ENCODE peak calls at places on chromosome 5, in eight cellular contexts. J, Z, N, Y, W, U, L and E are unnamed samples.

GRCh38 chr5:84494453-84494852 is 109.8 kb upstream of the EDIL3 start:
- DNase-seq in J (peak; percentile 95), Z (no peak), N (no peak), Y (no peak), W (no peak), U (no peak), L (no peak), E (no peak)

GRCh38 chr5:119386945-119387344 is 31.1 kb downstream of the TNFAIP8 start:
- DNase-seq in J (peak; percentile 46), Z (no peak), N (peak; percentile 61), Y (no peak), W (no peak), U (peak; percentile 48), L (peak; percentile 35), E (no peak)

GRCh38 chr5:41048986-41049385 is 22.2 kb downstream of the MROH2B start:
- DNase-seq in J (no peak), Z (no peak), N (no peak), Y (no peak), W (no peak), U (no peak), L (no peak), E (no peak)

GRCh38 chr5:57317341-57317740 is 143.5 kb downstream of the GPBP1 start:
- DNase-seq in J (no peak), Z (no peak), N (no peak), Y (no peak), W (no peak), U (no peak), L (no peak), E (no peak)

GRCh38 chr5:171299228-171299627 is 9.8 kb upstream of the TLX3 start:
- DNase-seq in J (no peak), Z (no peak), N (no peak), Y (no peak), W (no peak), U (no peak), L (no peak), E (no peak)

GRCh38 chr5:172648755-172649154 is 7.7 kb downstream of the NEURL1B start:
- DNase-seq in J (no peak), Z (no peak), N (no peak), Y (no peak), W (no peak), U (no peak), L (no peak), E (no peak)

GRCh38 chr5:55072668-55073067 is 29.8 kb upstream of the GZMA start:
- DNase-seq in J (no peak), Z (no peak), N (no peak), Y (no peak), W (no peak), U (no peak), L (no peak), E (no peak)

GRCh38 chr5:178230879-178231735 is 1.5 kb downstream of the PHYKPL start:
- DNase-seq in J (peak; percentile 51), Z (peak; percentile 87), N (peak; percentile 51), Y (no peak), W (peak; percentile 94), U (peak; percentile 48), L (no peak), E (peak; percentile 26)

GRCh38 chr5:142782976-142783539 is 12.9 kb downstream of the ARHGAP26 start:
- DNase-seq in J (no peak), Z (no peak), N (peak; percentile 81), Y (no peak), W (peak; percentile 69), U (no peak), L (no peak), E (peak; percentile 72)

GRCh38 chr5:6448141-6448491 is 543 bp upstream of the UBE2QL1 start:
- DNase-seq in J (no peak), Z (no peak), N (no peak), Y (no peak), W (no peak), U (no peak), L (no peak), E (no peak)

GRCh38 chr5:17069995-17070405 is 133.9 kb upstream of the MYO10 start:
- DNase-seq in J (no peak), Z (no peak), N (no peak), Y (no peak), W (no peak), U (no peak), L (no peak), E (no peak)

GRCh38 chr5:102107865-102108264 is 188.2 kb downstream of the SLCO4C1 start:
- DNase-seq in J (no peak), Z (no peak), N (no peak), Y (no peak), W (no peak), U (no peak), L (no peak), E (no peak)

GRCh38 chr5:68303038-68303738 is 87.6 kb downstream of the PIK3R1 start:
- DNase-seq in J (peak; percentile 24), Z (no peak), N (no peak), Y (no peak), W (no peak), U (no peak), L (no peak), E (no peak)

GRCh38 chr5:10563940-10564837 is at the start of gene ANKRD33B:
- DNase-seq in J (peak; percentile 63), Z (peak; percentile 69), N (peak; percentile 72), Y (peak; percentile 63), W (peak; percentile 71), U (peak; percentile 64), L (peak; percentile 9), E (peak; percentile 76)

GRCh38 chr5:115514220-115514619 is 30.4 kb downstream of the FEM1C start:
- DNase-seq in J (no peak), Z (no peak), N (no peak), Y (no peak), W (no peak), U (no peak), L (no peak), E (no peak)

GRCh38 chr5:93385665-93386064 is 195.4 kb downstream of the NR2F1-AS1 start:
- DNase-seq in J (peak; percentile 66), Z (no peak), N (no peak), Y (no peak), W (no peak), U (no peak), L (no peak), E (no peak)

GRCh38 chr5:58629190-58630159 is 46.6 kb downstream of the RAB3C start:
- DNase-seq in J (no peak), Z (peak; percentile 33), N (no peak), Y (no peak), W (no peak), U (peak; percentile 38), L (peak; percentile 7), E (no peak)

DNA sequence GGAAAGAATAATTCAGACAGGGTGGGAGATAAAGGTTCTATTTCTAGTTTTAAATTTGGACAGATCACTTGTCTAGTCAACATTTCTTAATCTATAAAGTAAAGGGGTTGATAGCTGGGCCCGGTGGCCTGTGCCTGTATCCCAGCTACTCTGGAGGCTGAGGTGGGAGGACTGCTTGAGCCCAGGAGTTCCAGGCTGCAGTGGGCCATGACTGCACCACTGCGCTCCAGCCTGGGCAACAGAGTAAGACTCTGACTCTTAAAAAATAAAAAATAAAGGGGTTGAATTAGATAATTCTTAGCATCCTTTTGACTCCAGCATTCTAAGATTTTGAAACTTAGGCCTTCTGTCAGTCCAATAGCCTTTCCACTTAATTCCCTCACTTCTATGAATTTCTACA is 10.8 kb downstream of the DIAPH1 start:
- DNase-seq in J (no peak), Z (no peak), N (no peak), Y (no peak), W (no peak), U (no peak), L (no peak), E (no peak)
- H3K4me1 ChIP-seq in J (peaks cover 4% of the 10 kb centered on the region), Z (no peaks in the 10 kb centered on the region), N (peaks cover 48% of the 10 kb centered on the region), Y (peaks cover 50% of the 10 kb centered on the region), W (peaks cover 80% of the 10 kb centered on the region), U (peaks cover 61% of the 10 kb centered on the region), L (peaks cover 86% of the 10 kb centered on the region), E (peaks cover 64% of the 10 kb centered on the region)

DNA sequence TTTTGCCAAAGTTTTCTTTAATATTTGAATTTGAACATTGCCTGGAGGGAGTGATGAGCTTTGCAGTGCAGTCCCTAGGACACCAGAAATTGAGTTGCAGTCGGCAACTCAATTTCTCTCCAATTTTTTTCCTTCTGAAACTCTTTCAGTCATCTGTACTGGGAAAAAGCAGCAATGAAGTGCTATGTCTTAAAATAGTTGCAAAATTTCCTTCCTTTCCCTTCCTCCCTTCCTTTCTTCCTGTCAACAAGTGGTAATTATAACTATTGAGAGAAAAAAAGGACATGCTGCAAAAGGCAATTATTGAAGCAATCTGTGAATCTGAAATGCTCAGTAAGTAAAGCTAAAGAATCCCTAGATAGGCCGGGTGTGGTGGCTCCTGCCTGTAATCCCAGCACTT is 56.0 kb downstream of the ANKRD55 start:
- DNase-seq in J (no peak), Z (no peak), N (no peak), Y (no peak), W (no peak), U (no peak), L (no peak), E (no peak)
- H3K27ac ChIP-seq in J (no peak overlapping the region), Z (no peak overlapping the region), N (peak overlapping the region; percentile 63), Y (no peak overlapping the region), W (no peak overlapping the region), U (no peak overlapping the region), L (no peak overlapping the region), E (peak overlapping the region; percentile 74)

GRCh38 chr5:80239680-80240367 is 16.0 kb downstream of the SERINC5 start:
- DNase-seq in J (peak; percentile 64), Z (no peak), N (peak; percentile 68), Y (no peak), W (no peak), U (no peak), L (no peak), E (no peak)
- H3K4me1 ChIP-seq in J (peaks cover 6% of the 10 kb centered on the region), Z (no peaks in the 10 kb centered on the region), N (peaks cover 39% of the 10 kb centered on the region), Y (no peaks in the 10 kb centered on the region), W (peaks cover 26% of the 10 kb centered on the region), U (peaks cover 20% of the 10 kb centered on the region), L (peaks cover 22% of the 10 kb centered on the region), E (peaks cover 27% of the 10 kb centered on the region)

GRCh38 chr5:131672791-131673190 is 37.8 kb upstream of the RAPGEF6 start:
- DNase-seq in J (no peak), Z (no peak), N (no peak), Y (no peak), W (no peak), U (no peak), L (no peak), E (no peak)

GRCh38 chr5:131671409-131671808 is 36.4 kb upstream of the RAPGEF6 start:
- DNase-seq in J (no peak), Z (no peak), N (no peak), Y (no peak), W (no peak), U (no peak), L (no peak), E (no peak)

GRCh38 chr5:131677115-131677514 is 42.1 kb upstream of the RAPGEF6 start:
- DNase-seq in J (no peak), Z (no peak), N (no peak), Y (no peak), W (no peak), U (no peak), L (no peak), E (no peak)

DNA sequence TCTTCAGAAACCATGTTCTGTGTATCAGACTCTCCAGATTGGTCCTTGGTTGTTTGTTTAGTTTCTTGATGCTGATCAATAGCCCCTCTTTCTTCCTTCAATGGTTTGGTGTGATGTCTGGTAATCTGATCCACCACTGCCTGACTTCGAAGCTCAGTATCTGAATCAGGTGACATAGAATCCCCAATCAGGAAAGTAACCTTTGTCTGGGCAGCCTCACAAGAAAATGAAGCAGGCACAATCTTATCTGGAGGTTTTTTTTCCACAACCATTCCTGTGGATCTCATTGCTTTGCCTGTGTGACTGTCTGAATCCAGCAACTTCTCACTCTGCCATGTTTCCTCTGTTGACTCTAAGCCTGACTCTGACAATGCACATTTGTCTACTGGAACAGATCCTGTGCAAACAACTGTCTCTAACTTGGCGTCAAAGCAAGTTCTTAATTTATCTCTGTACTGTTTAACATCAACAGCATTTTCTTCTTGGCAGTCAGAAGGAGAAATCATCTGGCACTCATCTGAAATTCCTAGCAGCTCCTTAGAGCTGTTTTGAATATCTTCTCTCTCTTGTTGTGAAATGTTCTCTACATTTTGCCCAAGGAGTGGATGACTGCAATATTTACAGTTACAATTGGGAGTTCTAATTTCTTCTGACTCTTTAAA is 37.1 kb upstream of the RAPGEF6 start:
- DNase-seq in J (peak; percentile 95), Z (no peak), N (peak; percentile 36), Y (no peak), W (no peak), U (no peak), L (peak; percentile 5), E (no peak)
- H3K27ac ChIP-seq in J (peak overlapping the region; percentile 97), Z (peak overlapping the region; percentile 74), N (peak overlapping the region; percentile 85), Y (peak overlapping the region; percentile 14), W (peak overlapping the region; percentile 82), U (peak overlapping the region; percentile 8), L (no peak overlapping the region), E (peak overlapping the region; percentile 81)